ENCODE peak calls at places on chromosomes 1 and 21, in five cellular contexts. T, G, K, P and C are unnamed samples.

GRCh38 chr1:225471453-225472301 is 43.8 kb upstream of the LBR start:
- DNase-seq in T (no peak), G (no peak), K (no peak), P (no peak), C (no peak)

GRCh38 chr1:4057603-4058002 is 157.5 kb upstream of the C1orf174 start:
- DNase-seq in T (no peak), G (no peak), K (no peak), P (no peak), C (no peak)

GRCh38 chr1:106975944-106976343 is 80.5 kb upstream of the PRMT6 start:
- DNase-seq in T (no peak), G (no peak), K (peak; percentile 7), P (no peak), C (peak; percentile 65)

GRCh38 chr21:42724226-42724920 is 71.0 kb downstream of the PDE9A start:
- DNase-seq in T (no peak), G (no peak), K (peak; percentile 94), P (peak; percentile 51), C (no peak)

GRCh38 chr1:163307479-163308171 is 14.1 kb upstream of the NUF2 start:
- DNase-seq in T (no peak), G (no peak), K (peak; percentile 85), P (no peak), C (no peak)

GRCh38 chr1:175933801-175934200 is 190.4 kb upstream of the TNR start:
- DNase-seq in T (no peak), G (no peak), K (no peak), P (no peak), C (peak; percentile 90)

GRCh38 chr1:29875557-29876028 is 639.3 kb downstream of the PTPRU start:
- DNase-seq in T (no peak), G (no peak), K (no peak), P (no peak), C (peak; percentile 68)

GRCh38 chr1:22287946-22288520 is 145.1 kb upstream of the WNT4 start:
- DNase-seq in T (no peak), G (no peak), K (no peak), P (no peak), C (peak; percentile 35)